ENCODE peak calls at places on chromosomes 11 and 22, in six cellular contexts. One of them, this sample, is unnamed.
A peak's percentile ranks its signal among the peaks of the same experiment; 100 is the strongest.

GRCh38 chr22:35275580-35275979 is 18.3 kb downstream of the HMGXB4 start:
- DNase-seq in fibroblast of lung: peak; percentile 62
- DNase-seq in SK-N-SH: no peak
- DNase-seq in body of pancreas: no peak
- DNase-seq in suprapubic skin: no peak
- DNase-seq in colonic mucosa: no peak
- DNase-seq in this sample: no peak

GRCh38 chr22:22709719-22710445 is 65.5 kb downstream of the GGTLC2 start:
- DNase-seq in fibroblast of lung: no peak
- DNase-seq in SK-N-SH: no peak
- DNase-seq in body of pancreas: no peak
- DNase-seq in suprapubic skin: no peak
- DNase-seq in colonic mucosa: no peak
- DNase-seq in this sample: no peak

GRCh38 chr11:110587972-110588371 is 124.3 kb downstream of the ARHGAP20 start:
- DNase-seq in fibroblast of lung: no peak
- DNase-seq in SK-N-SH: no peak
- DNase-seq in body of pancreas: no peak
- DNase-seq in suprapubic skin: no peak
- DNase-seq in colonic mucosa: no peak
- DNase-seq in this sample: no peak

GRCh38 chr11:95157824-95158223 is 68.2 kb downstream of the ENDOD1 start:
- DNase-seq in fibroblast of lung: no peak
- DNase-seq in SK-N-SH: no peak
- DNase-seq in body of pancreas: no peak
- DNase-seq in suprapubic skin: no peak
- DNase-seq in colonic mucosa: no peak
- DNase-seq in this sample: no peak

GRCh38 chr11:120645639-120646038 is 134.1 kb downstream of the GRIK4 start:
- DNase-seq in fibroblast of lung: no peak
- DNase-seq in SK-N-SH: no peak
- DNase-seq in body of pancreas: no peak
- DNase-seq in suprapubic skin: no peak
- DNase-seq in colonic mucosa: no peak
- DNase-seq in this sample: no peak

GRCh38 chr11:120191058-120191457 is 19.8 kb upstream of the OAF start:
- DNase-seq in fibroblast of lung: no peak
- DNase-seq in SK-N-SH: no peak
- DNase-seq in body of pancreas: no peak
- DNase-seq in suprapubic skin: no peak
- DNase-seq in colonic mucosa: no peak
- DNase-seq in this sample: no peak

GRCh38 chr11:57213282-57214086 is 23.6 kb downstream of the APLNR start:
- DNase-seq in fibroblast of lung: peak; percentile 70
- DNase-seq in SK-N-SH: peak; percentile 47
- DNase-seq in body of pancreas: no peak
- DNase-seq in suprapubic skin: no peak
- DNase-seq in colonic mucosa: no peak
- DNase-seq in this sample: no peak

GRCh38 chr11:80048513-80048912 is 607.7 kb upstream of the TENM4 start:
- DNase-seq in fibroblast of lung: no peak
- DNase-seq in SK-N-SH: no peak
- DNase-seq in body of pancreas: no peak
- DNase-seq in suprapubic skin: no peak
- DNase-seq in colonic mucosa: no peak
- DNase-seq in this sample: no peak

GRCh38 chr22:19761022-19761499 is 483 bp downstream of the TBX1 start:
- DNase-seq in fibroblast of lung: no peak
- DNase-seq in SK-N-SH: peak; percentile 71
- DNase-seq in body of pancreas: no peak
- DNase-seq in suprapubic skin: no peak
- DNase-seq in colonic mucosa: no peak
- DNase-seq in this sample: no peak

GRCh38 chr11:57324154-57324885 is 432 bp downstream of the TNKS1BP1 start:
- DNase-seq in fibroblast of lung: peak; percentile 52
- DNase-seq in SK-N-SH: peak; percentile 94
- DNase-seq in body of pancreas: peak; percentile 55
- DNase-seq in suprapubic skin: peak; percentile 83
- DNase-seq in colonic mucosa: peak; percentile 51
- DNase-seq in this sample: peak; percentile 40

GRCh38 chr11:14422052-14422813 is 63.2 kb upstream of the RRAS2 start:
- DNase-seq in fibroblast of lung: peak; percentile 100
- DNase-seq in SK-N-SH: peak; percentile 69
- DNase-seq in body of pancreas: peak; percentile 77
- DNase-seq in suprapubic skin: peak; percentile 87
- DNase-seq in colonic mucosa: peak; percentile 53
- DNase-seq in this sample: peak; percentile 22

GRCh38 chr22:45602004-45602733 is 69.5 kb upstream of the ATXN10 start:
- DNase-seq in fibroblast of lung: no peak
- DNase-seq in SK-N-SH: peak; percentile 56
- DNase-seq in body of pancreas: no peak
- DNase-seq in suprapubic skin: no peak
- DNase-seq in colonic mucosa: no peak
- DNase-seq in this sample: no peak

GRCh38 chr11:36492724-36493304 is 17.3 kb downstream of the TRAF6 start:
- DNase-seq in fibroblast of lung: peak; percentile 43
- DNase-seq in SK-N-SH: peak; percentile 46
- DNase-seq in body of pancreas: peak; percentile 34
- DNase-seq in suprapubic skin: no peak
- DNase-seq in colonic mucosa: peak; percentile 29
- DNase-seq in this sample: no peak

GRCh38 chr11:122137081-122137793 is 21.2 kb upstream of the BLID start:
- DNase-seq in fibroblast of lung: peak; percentile 97
- DNase-seq in SK-N-SH: no peak
- DNase-seq in body of pancreas: no peak
- DNase-seq in suprapubic skin: no peak
- DNase-seq in colonic mucosa: no peak
- DNase-seq in this sample: no peak

GRCh38 chr22:46454910-46455269 is 82.5 kb downstream of the CELSR1 start:
- DNase-seq in fibroblast of lung: peak; percentile 54
- DNase-seq in SK-N-SH: no peak
- DNase-seq in body of pancreas: no peak
- DNase-seq in suprapubic skin: no peak
- DNase-seq in colonic mucosa: no peak
- DNase-seq in this sample: no peak

DNA sequence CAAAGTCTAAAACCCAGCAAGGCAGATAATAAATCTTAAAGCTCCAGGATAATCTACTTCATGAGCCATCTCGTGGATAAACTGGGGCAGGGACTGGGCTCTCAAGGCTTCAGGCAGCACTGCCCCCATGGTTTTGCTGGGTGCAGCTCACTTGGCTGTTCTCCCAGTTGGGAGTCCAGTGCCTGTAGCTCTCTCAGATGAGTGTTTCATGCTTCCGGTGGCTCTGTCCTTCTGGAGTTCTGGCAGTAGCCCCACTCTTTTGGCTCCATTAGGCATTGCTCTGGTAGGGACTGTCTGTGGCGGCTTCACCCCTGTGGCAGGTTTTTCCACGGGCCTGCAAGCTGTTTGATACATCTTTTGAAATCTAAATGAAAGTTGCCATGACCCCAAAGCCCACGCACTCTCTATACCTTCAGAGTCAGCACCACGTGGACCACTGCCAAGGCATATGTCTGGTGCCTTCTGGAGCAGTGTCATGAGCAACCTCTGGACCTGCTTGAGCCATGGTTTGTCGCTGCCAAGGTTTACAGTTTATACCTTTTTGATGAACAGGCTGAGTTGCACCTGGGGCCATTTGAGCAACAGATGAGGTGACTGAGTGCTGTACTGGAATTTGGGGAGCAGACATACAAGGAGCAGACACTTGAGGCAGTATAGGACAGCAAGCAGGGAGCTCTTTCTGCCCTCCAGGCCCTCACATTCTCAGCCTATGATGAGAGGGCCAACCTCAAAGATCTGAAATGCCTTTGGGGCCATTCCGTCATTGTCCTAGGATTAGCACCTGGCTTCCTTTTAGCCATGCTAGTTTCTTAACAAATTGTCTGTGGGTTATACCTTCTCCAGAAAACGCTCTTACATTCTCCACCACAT is 48.6 kb downstream of the MTNR1B start:
- DNase-seq in fibroblast of lung: peak; percentile 84
- DNase-seq in SK-N-SH: no peak
- DNase-seq in body of pancreas: no peak
- DNase-seq in suprapubic skin: no peak
- DNase-seq in colonic mucosa: no peak
- DNase-seq in this sample: no peak
- TF ChIP-seq CTCF in fibroblast of lung: no peak
- TF ChIP-seq CTCF in SK-N-SH: no peak
- TF ChIP-seq CTCF in body of pancreas: no peak
- TF ChIP-seq CTCF in suprapubic skin: no peak
- TF ChIP-seq CTCF in colonic mucosa: no peak
- TF ChIP-seq CTCF in this sample: no peak

DNA sequence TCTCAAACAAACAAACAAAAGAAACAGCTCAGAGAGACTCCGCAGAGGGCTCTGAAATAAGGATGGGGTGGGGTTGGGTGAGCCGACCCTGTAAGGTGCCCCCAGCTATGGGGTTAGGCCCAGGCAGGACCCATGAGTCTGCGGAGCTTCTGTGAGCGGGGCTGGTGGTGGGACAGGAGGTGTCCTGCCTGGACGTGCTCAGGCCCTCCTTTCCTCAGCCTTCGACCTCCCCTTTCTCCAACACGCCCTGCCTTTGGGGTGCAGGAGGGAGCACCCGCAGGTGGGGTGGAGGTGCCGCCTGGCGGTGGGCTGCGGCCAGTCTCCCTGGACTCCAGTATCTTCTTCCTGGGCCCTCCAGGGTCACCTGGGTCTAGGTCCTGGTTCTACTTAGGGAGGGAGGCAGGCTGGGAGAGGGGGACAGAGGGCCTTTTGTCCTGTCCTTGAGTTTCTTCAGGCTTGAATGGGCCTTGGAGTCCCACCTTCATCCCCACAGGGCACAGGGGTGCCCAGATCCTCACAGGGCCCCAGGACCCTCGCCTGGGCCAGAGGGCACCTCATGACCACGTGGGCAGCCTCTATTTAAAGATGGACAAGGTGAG is 12.3 kb downstream of the PRR33 start:
- DNase-seq in fibroblast of lung: no peak
- DNase-seq in SK-N-SH: peak; percentile 17
- DNase-seq in body of pancreas: no peak
- DNase-seq in suprapubic skin: peak; percentile 60
- DNase-seq in colonic mucosa: no peak
- DNase-seq in this sample: no peak
- TF ChIP-seq CTCF in fibroblast of lung: no peak
- TF ChIP-seq CTCF in SK-N-SH: no peak
- TF ChIP-seq CTCF in body of pancreas: no peak
- TF ChIP-seq CTCF in suprapubic skin: no peak
- TF ChIP-seq CTCF in colonic mucosa: no peak
- TF ChIP-seq CTCF in this sample: no peak

GRCh38 chr22:38177926-38178604 is 3.6 kb downstream of the PLA2G6 start:
- DNase-seq in fibroblast of lung: peak; percentile 86
- DNase-seq in SK-N-SH: no peak
- DNase-seq in body of pancreas: peak; percentile 49
- DNase-seq in suprapubic skin: peak; percentile 81
- DNase-seq in colonic mucosa: peak; percentile 67
- DNase-seq in this sample: peak; percentile 86

GRCh38 chr22:38177044-38177443 is 4.6 kb downstream of the PLA2G6 start:
- DNase-seq in fibroblast of lung: no peak
- DNase-seq in SK-N-SH: no peak
- DNase-seq in body of pancreas: no peak
- DNase-seq in suprapubic skin: no peak
- DNase-seq in colonic mucosa: no peak
- DNase-seq in this sample: no peak

GRCh38 chr22:38174626-38175025 is 7.0 kb downstream of the PLA2G6 start:
- DNase-seq in fibroblast of lung: no peak
- DNase-seq in SK-N-SH: no peak
- DNase-seq in body of pancreas: no peak
- DNase-seq in suprapubic skin: peak; percentile 65
- DNase-seq in colonic mucosa: no peak
- DNase-seq in this sample: no peak

GRCh38 chr22:38175206-38176118 is 6.2 kb downstream of the PLA2G6 start:
- DNase-seq in fibroblast of lung: no peak
- DNase-seq in SK-N-SH: no peak
- DNase-seq in body of pancreas: no peak
- DNase-seq in suprapubic skin: peak; percentile 62
- DNase-seq in colonic mucosa: no peak
- DNase-seq in this sample: no peak

DNA sequence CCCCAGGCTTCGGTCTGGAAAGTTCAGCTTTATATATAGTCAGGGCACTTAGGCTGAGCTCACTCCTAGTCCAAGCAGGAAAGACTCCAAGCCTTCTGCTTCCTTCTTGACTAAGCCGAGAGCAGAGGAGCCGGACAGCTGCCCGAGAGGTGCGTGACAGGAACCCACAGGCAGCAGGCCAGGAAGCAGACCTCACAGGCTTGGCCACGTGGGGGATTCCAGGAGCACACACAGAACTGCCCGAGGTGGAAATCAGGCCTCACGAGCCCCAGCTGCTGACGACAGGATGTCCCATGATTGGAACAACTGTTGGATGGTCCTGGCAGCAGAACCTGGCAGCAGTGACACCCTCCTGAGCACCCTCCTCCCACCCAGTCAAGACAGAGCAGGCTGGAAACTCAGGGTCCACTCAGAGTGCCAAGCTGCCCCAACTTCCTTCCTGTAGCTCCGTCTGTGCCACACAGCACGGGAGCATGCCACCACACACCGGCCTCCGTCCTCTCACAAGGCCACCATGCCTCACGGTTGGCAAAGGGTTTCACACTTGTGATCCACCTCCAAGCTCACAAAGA is 5.4 kb downstream of the PLA2G6 start:
- DNase-seq in fibroblast of lung: peak; percentile 88
- DNase-seq in SK-N-SH: no peak
- DNase-seq in body of pancreas: peak; percentile 71
- DNase-seq in suprapubic skin: peak; percentile 90
- DNase-seq in colonic mucosa: no peak
- DNase-seq in this sample: peak; percentile 73
- TF ChIP-seq CTCF in fibroblast of lung: no peak
- TF ChIP-seq CTCF in SK-N-SH: no peak
- TF ChIP-seq CTCF in body of pancreas: no peak
- TF ChIP-seq CTCF in suprapubic skin: no peak
- TF ChIP-seq CTCF in colonic mucosa: no peak
- TF ChIP-seq CTCF in this sample: no peak

DNA sequence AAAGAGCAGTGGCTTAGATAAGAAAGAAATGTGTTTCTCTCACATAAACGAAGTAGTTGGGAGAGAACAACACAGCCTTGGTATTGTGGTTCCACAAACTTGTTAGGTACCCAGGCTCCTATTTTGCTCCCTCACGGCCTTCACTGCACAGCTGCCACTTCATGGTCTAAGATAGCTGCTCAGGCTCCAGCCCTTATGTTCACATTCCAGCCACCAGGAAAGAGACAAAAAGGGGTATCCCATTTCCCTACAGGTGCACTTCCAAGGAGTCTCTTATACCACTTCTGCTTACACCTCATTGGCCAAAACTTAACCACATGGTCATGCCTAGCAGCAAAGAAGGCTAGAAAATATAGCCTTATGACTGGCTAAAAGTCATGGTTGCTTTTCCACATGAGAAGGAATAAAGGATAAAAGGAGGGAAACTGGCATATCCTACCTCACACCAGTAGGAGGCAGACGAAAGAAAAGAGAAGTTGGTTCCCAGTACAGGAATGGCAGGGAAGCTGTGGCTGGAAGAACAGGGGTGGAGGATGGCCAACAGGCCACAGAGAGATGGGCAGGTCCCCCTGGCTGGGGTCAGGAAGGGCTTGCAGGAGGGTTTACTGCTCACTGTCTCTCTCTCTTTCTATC is 5.4 kb upstream of the HDHD5 start:
- DNase-seq in fibroblast of lung: no peak
- DNase-seq in SK-N-SH: peak; percentile 37
- DNase-seq in body of pancreas: no peak
- DNase-seq in suprapubic skin: no peak
- DNase-seq in colonic mucosa: no peak
- DNase-seq in this sample: no peak
- TF ChIP-seq CTCF in fibroblast of lung: peak; percentile 7
- TF ChIP-seq CTCF in SK-N-SH: peak; percentile 33
- TF ChIP-seq CTCF in body of pancreas: no peak
- TF ChIP-seq CTCF in suprapubic skin: no peak
- TF ChIP-seq CTCF in colonic mucosa: no peak
- TF ChIP-seq CTCF in this sample: no peak

This sample was measured in prostate gland.